ENCODE peak calls at places on chromosomes 11 and 22, in five cellular contexts. T is endothelial cell of umbilical vein, U is NCI-H1105, C is RCC 7860, D is HCT116. P is an unnamed sample.

GRCh38 chr11:119699227-119699626 is 29.8 kb downstream of the NECTIN1 start:
- DNase-seq in T (no peak), U (no peak), C (no peak), D (no peak), P (no peak)

GRCh38 chr22:29480512-29481264 is 670 bp downstream of the NEFH start:
- DNase-seq in T (peak), U (no peak), C (no peak), D (no peak), P (peak)

GRCh38 chr11:121494355-121495099 is 41.8 kb upstream of the SORL1-AS1 start:
- DNase-seq in T (no peak), U (no peak), C (no peak), D (no peak), P (no peak)

GRCh38 chr11:27406498-27407354 is 43.7 kb upstream of the CCDC34 start:
- DNase-seq in T (no peak), U (no peak), C (no peak), D (no peak), P (no peak)

GRCh38 chr11:12090061-12090572 is 20.3 kb upstream of the MICAL2 start:
- DNase-seq in T (peak), U (no peak), C (peak), D (peak), P (peak)

GRCh38 chr11:57641426-57641825 is 8.3 kb downstream of the YPEL4 start:
- DNase-seq in T (peak), U (peak), C (peak), D (no peak), P (peak)

GRCh38 chr11:17760102-17761029 is 25.8 kb downstream of the KCNC1 start:
- DNase-seq in T (peak), U (peak), C (no peak), D (peak), P (peak)

GRCh38 chr11:118290923-118291322 is 13.6 kb upstream of the CD3E start:
- DNase-seq in T (peak), U (no peak), C (peak), D (peak), P (peak)

P was measured in dermis blood vessel endothelial cell.